ENCODE peak calls at places on chromosomes 3 and 15, in five cellular contexts. O is GM23338, L is mesenchymal stem cell, X is PC-9, T is hepatocyte. J is an unnamed sample. For H3K4me1, the result is how much of the 10 kb centered on the place peaks cover.

GRCh38 chr3:187742351-187743171 is 2.7 kb downstream of the BCL6 start:
- DNase-seq in X (no peak), T (no peak), O (no peak), L (peak), J (no peak)

GRCh38 chr3:59424268-59425010 is 374.6 kb upstream of the CFAP20DC start:
- DNase-seq in T (no peak), O (no peak), X (no peak), L (peak), J (no peak)

GRCh38 chr3:133387341-133387740 is 12.5 kb upstream of the BFSP2 start:
- DNase-seq in X (no peak), L (no peak), T (no peak), O (no peak), J (no peak)

GRCh38 chr3:137988152-137988551 is 21.8 kb upstream of the CLDN18 start:
- DNase-seq in T (peak), O (no peak), X (no peak), L (no peak), J (no peak)

GRCh38 chr3:168604767-168605166 is 509.0 kb upstream of the GOLIM4 start:
- DNase-seq in O (no peak), T (no peak), X (no peak), L (no peak), J (no peak)

GRCh38 chr3:197501879-197502620 is 53.7 kb downstream of the BDH1 start:
- DNase-seq in L (peak), X (no peak), T (no peak), O (peak), J (no peak)

GRCh38 chr15:28116521-28117488 is 17.7 kb upstream of the OCA2 start:
- DNase-seq in T (no peak), O (no peak), L (no peak), X (no peak), J (no peak)

GRCh38 chr15:67133738-67134576 is 68.6 kb downstream of the SMAD3 start:
- DNase-seq in X (no peak), O (peak), L (peak), T (no peak), J (no peak)

GRCh38 chr15:60044636-60045273 is 40.6 kb downstream of the FOXB1 start:
- DNase-seq in L (no peak), T (no peak), X (no peak), O (peak), J (no peak)

GRCh38 chr3:45676248-45677044 is 12.8 kb upstream of the SACM1L start:
- DNase-seq in T (no peak), L (peak), O (no peak), X (no peak), J (no peak)

GRCh38 chr3:100776736-100777135 is 67.4 kb downstream of the TFG start:
- DNase-seq in O (peak), X (no peak), T (no peak), L (no peak), J (no peak)

GRCh38 chr3:128496602-128497304 is 3.8 kb upstream of the GATA2 start:
- DNase-seq in X (no peak), T (no peak), L (peak), O (peak), J (peak)
- H3K4me3 ChIP-seq in X (no peak), T (no peak), L (peak), O (peak), J (no peak)

GRCh38 chr3:46971742-46972141 is 4.8 kb downstream of the CCDC12 start:
- DNase-seq in L (no peak), X (no peak), T (no peak), O (no peak), J (no peak)

GRCh38 chr3:46968783-46969428 is 7.6 kb downstream of the CCDC12 start:
- DNase-seq in T (no peak), L (no peak), O (no peak), X (no peak), J (no peak)

GRCh38 chr3:46970391-46971091 is 6.0 kb downstream of the CCDC12 start:
- DNase-seq in X (no peak), L (no peak), O (no peak), T (peak), J (peak)

GRCh38 chr3:46972396-46972795 is 4.1 kb downstream of the CCDC12 start:
- DNase-seq in O (no peak), L (no peak), T (no peak), X (no peak), J (no peak)

DNA sequence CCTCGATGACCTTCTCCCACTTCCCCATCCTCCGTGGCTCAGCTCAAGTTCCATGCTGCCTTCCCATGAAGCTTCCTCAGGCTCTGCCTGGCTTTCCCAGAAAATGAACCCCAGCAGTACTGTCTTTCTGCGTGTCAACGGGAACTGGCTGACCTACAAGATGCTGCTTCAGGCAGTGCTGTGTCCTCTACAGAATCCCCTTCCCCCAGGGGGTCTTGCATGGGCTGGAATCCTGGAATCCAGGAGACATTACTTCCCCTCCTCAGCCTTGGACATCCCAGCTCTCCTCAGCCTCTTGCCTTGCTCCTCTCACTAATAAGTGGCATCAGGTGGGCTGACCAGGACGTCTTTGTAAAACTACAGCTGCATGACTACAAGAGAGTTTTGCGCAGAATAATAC is 5.4 kb downstream of the CCDC12 start:
- DNase-seq in T (no peak), O (no peak), X (no peak), L (no peak), J (no peak)
- H3K27ac ChIP-seq in T (peak), O (no peak), X (no peak), L (peak), J (peak)

GRCh38 chr3:52244061-52244628 is 1.4 kb upstream of the PPM1M start:
- DNase-seq in X (peak), O (no peak), T (peak), L (peak), J (no peak)
- H3K4me1 ChIP-seq in X (under half), O (under half), T (under half), L (under half), J (under half)

DNA sequence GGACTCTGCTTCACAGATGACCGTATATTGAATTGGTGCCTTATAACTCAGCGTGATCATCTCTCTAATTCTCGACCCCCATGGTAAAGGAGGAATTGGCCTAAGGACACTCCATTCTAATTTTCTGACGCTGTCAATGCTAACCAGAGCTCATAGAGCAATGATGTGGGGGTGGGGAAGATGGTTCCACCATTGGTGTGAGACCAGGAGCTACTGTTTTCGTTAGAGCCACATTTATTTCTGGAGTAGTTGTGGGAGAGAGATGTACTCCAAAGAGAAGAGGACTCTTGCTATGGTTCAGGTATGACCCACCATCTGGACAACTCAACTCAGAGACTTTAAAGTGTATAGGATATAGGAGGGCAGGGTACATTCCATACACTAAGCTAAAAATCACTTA is 16.3 kb downstream of the ZBTB38 start:
- DNase-seq in X (no peak), L (no peak), O (no peak), T (no peak), J (no peak)
- H3K4me3 ChIP-seq in X (no peak), L (peak), O (no peak), T (no peak), J (no peak)